ENCODE peak calls at places on chromosomes 5 and 9, in ten cellular contexts. A is lung microvascular endothelial cell, C is NCI-H1417, M is mucosa of gallbladder, Q is left colon, J is astrocyte, I is A549, H is cerebellum, B is EL, K is Daoy. T is an unnamed sample.

GRCh38 chr9:129089246-129089645 is 8.3 kb downstream of the DOLPP1 start:
- DNase-seq in B (no peak), C (no peak), Q (no peak), J (no peak), H (no peak), M (no peak), K (no peak), I (no peak), A (no peak), T (no peak)

GRCh38 chr5:157571357-157571827 is 4.2 kb downstream of the ADAM19 start:
- DNase-seq in I (no peak), A (peak; percentile 21), H (no peak), Q (peak; percentile 50), K (peak; percentile 57), C (no peak), B (peak; percentile 95), J (peak; percentile 90), M (peak; percentile 43), T (peak; percentile 17)

GRCh38 chr5:155154973-155155372 is 141.4 kb downstream of the KIF4B start:
- DNase-seq in H (no peak), A (peak; percentile 41), I (no peak), B (no peak), Q (no peak), M (no peak), K (no peak), C (no peak), J (no peak), T (no peak)

GRCh38 chr5:33489481-33490067 is 48.8 kb downstream of the TARS1 start:
- DNase-seq in K (no peak), C (no peak), Q (no peak), B (no peak), H (no peak), I (no peak), J (no peak), M (no peak), A (no peak), T (no peak)

GRCh38 chr5:176413255-176413565 is 3.1 kb downstream of the CLTB start:
- DNase-seq in C (no peak), I (no peak), H (peak; percentile 30), J (no peak), Q (no peak), M (no peak), A (peak; percentile 21), K (no peak), B (peak; percentile 84), T (no peak)

GRCh38 chr5:10333154-10334006 is 20.1 kb upstream of the MARCHF6 start:
- DNase-seq in H (peak; percentile 50), M (no peak), A (peak; percentile 37), J (no peak), C (no peak), B (peak; percentile 52), K (peak; percentile 38), I (peak; percentile 29), Q (no peak), T (peak; percentile 67)

GRCh38 chr5:178385472-178385853 is 152.9 kb upstream of the PHYKPL start:
- DNase-seq in A (no peak), Q (no peak), J (no peak), H (no peak), C (no peak), B (no peak), I (peak; percentile 16), K (peak; percentile 84), M (no peak), T (no peak)

GRCh38 chr5:96658272-96658671 is 3.9 kb upstream of the CAST start:
- DNase-seq in M (no peak), J (peak; percentile 60), C (no peak), H (no peak), Q (no peak), A (no peak), B (peak; percentile 10), I (no peak), K (no peak), T (no peak)

GRCh38 chr9:115461284-115461683 is 343.3 kb upstream of the TNC start:
- DNase-seq in J (no peak), C (no peak), B (no peak), A (no peak), I (no peak), M (no peak), H (no peak), K (no peak), Q (no peak), T (no peak)

GRCh38 chr9:108746864-108747263 is 108.9 kb downstream of the ACTL7B start:
- DNase-seq in H (no peak), B (peak; percentile 50), J (peak; percentile 8), A (no peak), K (peak; percentile 50), Q (no peak), M (no peak), I (no peak), C (peak; percentile 12), T (no peak)

GRCh38 chr5:149162401-149163084 is 21.2 kb downstream of the ABLIM3 start:
- DNase-seq in J (peak; percentile 84), A (peak; percentile 80), H (peak; percentile 63), M (no peak), C (no peak), B (peak; percentile 31), I (peak; percentile 24), K (peak; percentile 76), Q (no peak), T (no peak)

GRCh38 chr9:737400-738120 is 103.9 kb upstream of the DMRT1 start:
- DNase-seq in J (no peak), Q (no peak), A (no peak), M (no peak), C (no peak), H (no peak), K (no peak), B (no peak), I (no peak), T (no peak)

GRCh38 chr9:128503870-128504269 is 649 bp upstream of the GLE1 start:
- DNase-seq in J (peak; percentile 4), I (no peak), A (peak; percentile 31), Q (peak; percentile 36), B (peak; percentile 18), H (no peak), C (peak; percentile 73), M (no peak), K (peak; percentile 19), T (peak; percentile 42)

GRCh38 chr9:38018964-38019602 is 49.9 kb downstream of the SHB start:
- DNase-seq in M (peak; percentile 57), Q (peak; percentile 41), J (peak; percentile 90), B (peak; percentile 82), K (peak; percentile 93), I (peak; percentile 73), H (no peak), A (peak; percentile 79), C (peak; percentile 53), T (peak; percentile 63)

GRCh38 chr9:137317979-137318511 is 16.0 kb upstream of the NRARP start:
- DNase-seq in I (no peak), B (no peak), A (no peak), J (no peak), Q (no peak), C (no peak), M (no peak), H (no peak), K (no peak), T (no peak)

GRCh38 chr5:147539053-147539452 is 29.2 kb upstream of the DPYSL3 start:
- DNase-seq in C (no peak), A (peak; percentile 54), K (peak; percentile 77), J (peak; percentile 61), B (peak; percentile 60), Q (no peak), M (no peak), H (no peak), I (no peak), T (no peak)

GRCh38 chr9:135156525-135157510 is 69.3 kb downstream of the OLFM1 start:
- DNase-seq in J (peak; percentile 20), K (peak; percentile 84), M (peak; percentile 62), A (peak; percentile 60), B (peak; percentile 18), Q (no peak), I (peak; percentile 53), H (no peak), C (no peak), T (peak; percentile 49)

GRCh38 chr5:160271396-160271795 is 41.0 kb downstream of the CCNJL start:
- DNase-seq in B (no peak), J (no peak), Q (peak; percentile 77), H (no peak), A (peak; percentile 55), I (no peak), K (no peak), M (no peak), C (peak; percentile 30), T (no peak)

GRCh38 chr5:1110930-1111726 is 735 bp downstream of the SLC12A7 start:
- DNase-seq in M (no peak), B (no peak), I (peak; percentile 22), C (peak; percentile 61), J (no peak), Q (peak; percentile 62), H (no peak), A (no peak), K (no peak), T (peak; percentile 56)

GRCh38 chr5:36734422-36734821 is 128.0 kb downstream of the SLC1A3 start:
- DNase-seq in B (peak; percentile 22), Q (no peak), A (peak; percentile 34), K (peak; percentile 29), H (no peak), C (peak; percentile 61), I (peak; percentile 52), M (peak; percentile 30), J (peak; percentile 6), T (no peak)

GRCh38 chr5:145854651-145855258 is 18.1 kb downstream of the GRXCR2 start:
- DNase-seq in H (no peak), Q (peak; percentile 84), I (peak; percentile 70), C (no peak), K (peak; percentile 87), B (peak; percentile 86), A (peak; percentile 78), J (peak; percentile 84), M (peak; percentile 76), T (no peak)

GRCh38 chr5:82984786-82985762 is 92.1 kb downstream of the TMEM167A start:
- DNase-seq in I (peak; percentile 19), M (no peak), C (peak; percentile 49), A (no peak), Q (no peak), H (no peak), J (no peak), K (no peak), B (no peak), T (no peak)

GRCh38 chr5:132019857-132020555 is 8.5 kb upstream of the ACSL6 start:
- DNase-seq in K (peak; percentile 1), C (no peak), J (no peak), B (no peak), M (peak; percentile 10), Q (no peak), H (no peak), I (no peak), A (no peak), T (no peak)

GRCh38 chr5:56456002-56456401 is 222.9 kb upstream of the ANKRD55 start:
- DNase-seq in J (no peak), C (no peak), B (peak; percentile 70), K (no peak), Q (no peak), M (no peak), I (no peak), A (no peak), H (no peak), T (no peak)

GRCh38 chr9:97067490-97067889 is 28.5 kb upstream of the CTSV start:
- DNase-seq in B (no peak), A (no peak), I (no peak), J (no peak), C (no peak), M (no peak), H (no peak), K (no peak), Q (no peak), T (no peak)

GRCh38 chr9:134379774-134380431 is 53.6 kb downstream of the RXRA start:
- DNase-seq in H (no peak), J (peak; percentile 46), C (no peak), B (peak; percentile 65), A (peak; percentile 37), K (peak; percentile 97), I (peak; percentile 77), M (no peak), Q (no peak), T (peak; percentile 59)

GRCh38 chr9:35756743-35757526 is 2.9 kb upstream of the MSMP start:
- DNase-seq in M (peak; percentile 56), Q (peak; percentile 73), H (peak; percentile 61), J (no peak), B (peak; percentile 55), C (peak; percentile 85), A (peak; percentile 88), I (peak; percentile 86), K (peak; percentile 78), T (peak; percentile 86)

GRCh38 chr9:16656432-16657169 is 213.9 kb downstream of the BNC2 start:
- DNase-seq in K (no peak), C (no peak), I (no peak), A (no peak), J (no peak), B (no peak), H (no peak), Q (no peak), M (no peak), T (no peak)

T was measured in body of pancreas.